ENCODE peak calls at places on chromosomes 12 and 14, in five cellular contexts. One of them, this sample, is unnamed.

GRCh38 chr12:45939759-45940158 is 50.6 kb downstream of the SCAF11 start:
- DNase-seq in upper lobe of right lung: no peak
- DNase-seq in left ventricle myocardium inferior: no peak
- DNase-seq in body of pancreas: no peak
- DNase-seq in pancreas: no peak
- DNase-seq in this sample: no peak

GRCh38 chr12:6334940-6335450 is 6.9 kb downstream of the TNFRSF1A start:
- DNase-seq in upper lobe of right lung: no peak
- DNase-seq in left ventricle myocardium inferior: no peak
- DNase-seq in body of pancreas: peak; percentile 38
- DNase-seq in pancreas: peak; percentile 55
- DNase-seq in this sample: no peak

GRCh38 chr14:69263364-69263763 is 3.4 kb downstream of the GALNT16 start:
- DNase-seq in upper lobe of right lung: no peak
- DNase-seq in left ventricle myocardium inferior: peak; percentile 62
- DNase-seq in body of pancreas: peak; percentile 20
- DNase-seq in pancreas: no peak
- DNase-seq in this sample: peak; percentile 26

GRCh38 chr12:95674088-95674595 is 116.4 kb downstream of the NTN4 start:
- DNase-seq in upper lobe of right lung: no peak
- DNase-seq in left ventricle myocardium inferior: no peak
- DNase-seq in body of pancreas: no peak
- DNase-seq in pancreas: no peak
- DNase-seq in this sample: no peak

GRCh38 chr14:61593330-61593729 is 102.0 kb upstream of the HIF1A start:
- DNase-seq in upper lobe of right lung: no peak
- DNase-seq in left ventricle myocardium inferior: no peak
- DNase-seq in body of pancreas: no peak
- DNase-seq in pancreas: no peak
- DNase-seq in this sample: no peak

GRCh38 chr12:128609861-128610260 is 213.9 kb downstream of the SLC15A4 start:
- DNase-seq in upper lobe of right lung: no peak
- DNase-seq in left ventricle myocardium inferior: no peak
- DNase-seq in body of pancreas: no peak
- DNase-seq in pancreas: no peak
- DNase-seq in this sample: peak; percentile 53

GRCh38 chr14:104271394-104271793 is 133.0 kb downstream of the KIF26A start:
- DNase-seq in upper lobe of right lung: no peak
- DNase-seq in left ventricle myocardium inferior: no peak
- DNase-seq in body of pancreas: no peak
- DNase-seq in pancreas: no peak
- DNase-seq in this sample: no peak

GRCh38 chr12:99704036-99704435 is 56.5 kb downstream of the GARIN6 start:
- DNase-seq in upper lobe of right lung: no peak
- DNase-seq in left ventricle myocardium inferior: no peak
- DNase-seq in body of pancreas: no peak
- DNase-seq in pancreas: no peak
- DNase-seq in this sample: no peak

GRCh38 chr14:90581745-90582144 is 184.9 kb downstream of the CALM1 start:
- DNase-seq in upper lobe of right lung: no peak
- DNase-seq in left ventricle myocardium inferior: no peak
- DNase-seq in body of pancreas: no peak
- DNase-seq in pancreas: no peak
- DNase-seq in this sample: no peak

GRCh38 chr14:92938890-92939671 is 16.1 kb downstream of the CHGA start:
- DNase-seq in upper lobe of right lung: no peak
- DNase-seq in left ventricle myocardium inferior: no peak
- DNase-seq in body of pancreas: no peak
- DNase-seq in pancreas: no peak
- DNase-seq in this sample: no peak

DNA sequence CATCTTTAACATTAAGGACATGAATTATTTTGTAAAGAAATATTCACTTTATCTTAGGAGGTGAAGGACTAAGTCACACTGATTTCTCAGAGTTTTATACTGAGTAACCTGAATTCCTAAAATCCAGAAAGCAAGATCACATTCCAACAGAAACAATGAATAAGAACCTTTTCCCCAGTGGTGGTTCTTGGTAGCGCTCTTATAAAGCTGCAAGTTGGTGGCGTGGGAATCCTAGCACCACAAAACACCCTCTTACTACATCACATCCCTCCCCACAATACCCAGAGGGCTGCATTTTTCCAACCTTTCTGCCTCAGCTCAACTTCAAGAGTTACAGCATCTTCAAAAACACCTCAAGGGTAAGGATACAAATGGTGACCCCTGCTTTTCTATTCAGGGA is 44.0 kb upstream of the SMUG1 start:
- DNase-seq in upper lobe of right lung: no peak
- DNase-seq in left ventricle myocardium inferior: no peak
- DNase-seq in body of pancreas: no peak
- DNase-seq in pancreas: no peak
- DNase-seq in this sample: no peak
- TF ChIP-seq CTCF in upper lobe of right lung: no peak
- TF ChIP-seq CTCF in left ventricle myocardium inferior: no peak
- TF ChIP-seq CTCF in body of pancreas: no peak
- TF ChIP-seq CTCF in pancreas: no peak
- TF ChIP-seq CTCF in this sample: no peak

DNA sequence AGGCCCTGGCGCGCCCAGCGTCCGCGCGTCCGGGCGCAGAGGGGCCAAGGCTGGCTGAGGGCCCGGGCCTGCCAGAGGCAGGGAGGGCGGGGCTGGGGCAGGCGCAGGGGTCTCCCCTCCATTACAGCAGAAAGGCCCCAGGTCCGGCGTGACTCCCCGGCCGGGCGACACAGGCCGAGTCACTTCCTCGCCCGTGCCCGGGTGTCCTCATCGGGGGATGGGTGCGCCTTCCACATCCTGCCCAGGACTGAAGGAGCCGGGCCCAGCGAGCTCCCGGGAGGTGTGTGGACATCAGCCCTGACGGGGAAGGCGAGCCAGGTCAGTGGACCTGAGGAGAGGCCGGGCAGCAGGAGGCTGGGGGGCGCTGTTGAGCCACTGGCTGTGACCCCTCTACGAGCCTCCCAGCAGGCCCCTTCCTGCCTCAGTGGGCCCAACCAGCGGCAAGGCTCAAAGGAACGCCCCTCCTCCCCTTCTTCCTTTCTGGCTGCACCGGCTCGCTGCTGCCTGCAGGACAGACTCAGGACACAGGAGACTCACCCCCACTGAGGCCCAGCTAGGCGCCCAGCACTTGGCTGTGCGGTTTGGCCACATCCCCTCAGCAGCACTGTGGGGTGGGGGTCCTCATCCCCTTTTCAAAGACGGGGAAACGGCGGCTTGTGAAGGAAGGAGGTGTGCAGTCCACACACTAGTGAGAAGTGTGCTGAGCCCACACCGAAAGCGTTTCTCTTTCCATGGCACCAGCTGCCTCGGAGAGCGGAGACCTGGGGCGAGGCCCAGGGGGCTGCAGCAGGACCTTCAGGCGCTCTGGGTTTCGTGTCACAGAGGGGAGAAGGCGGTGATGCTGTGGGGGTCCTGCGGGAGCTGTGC is 606 bp downstream of the TNFAIP2 start:
- DNase-seq in upper lobe of right lung: no peak
- DNase-seq in left ventricle myocardium inferior: peak; percentile 68
- DNase-seq in body of pancreas: no peak
- DNase-seq in pancreas: no peak
- DNase-seq in this sample: no peak
- TF ChIP-seq CTCF in upper lobe of right lung: peak; percentile 49
- TF ChIP-seq CTCF in left ventricle myocardium inferior: peak; percentile 58
- TF ChIP-seq CTCF in body of pancreas: no peak
- TF ChIP-seq CTCF in pancreas: no peak
- TF ChIP-seq CTCF in this sample: no peak

DNA sequence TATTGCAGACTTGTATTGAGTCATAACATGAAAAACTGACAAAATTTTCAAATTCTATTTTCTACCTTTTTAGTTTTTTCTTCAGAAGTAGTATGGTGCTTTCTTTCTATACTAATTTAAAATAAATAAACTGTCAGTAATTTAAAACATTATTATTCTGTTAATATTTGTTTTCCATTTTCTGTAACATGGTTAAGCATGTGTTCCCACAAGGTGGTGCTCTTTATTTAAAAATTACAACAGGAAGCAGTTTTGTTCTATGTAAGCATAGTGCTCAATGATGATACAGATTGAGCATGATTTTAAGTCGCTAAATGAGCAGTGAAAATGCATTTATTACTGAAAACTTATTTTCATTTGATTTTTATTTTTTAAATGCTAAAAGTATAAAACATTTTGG is 114.6 kb downstream of the PPFIA2 start:
- DNase-seq in upper lobe of right lung: no peak
- DNase-seq in left ventricle myocardium inferior: no peak
- DNase-seq in body of pancreas: no peak
- DNase-seq in pancreas: no peak
- DNase-seq in this sample: peak; percentile 6
- TF ChIP-seq CTCF in upper lobe of right lung: peak; percentile 62
- TF ChIP-seq CTCF in left ventricle myocardium inferior: peak; percentile 65
- TF ChIP-seq CTCF in body of pancreas: peak; percentile 78
- TF ChIP-seq CTCF in pancreas: peak; percentile 39
- TF ChIP-seq CTCF in this sample: peak; percentile 55

GRCh38 chr14:29527286-29527685 is 400.4 kb downstream of the PRKD1 start:
- DNase-seq in upper lobe of right lung: no peak
- DNase-seq in left ventricle myocardium inferior: no peak
- DNase-seq in body of pancreas: no peak
- DNase-seq in pancreas: no peak
- DNase-seq in this sample: no peak

GRCh38 chr14:29528889-29529288 is 398.8 kb downstream of the PRKD1 start:
- DNase-seq in upper lobe of right lung: no peak
- DNase-seq in left ventricle myocardium inferior: no peak
- DNase-seq in body of pancreas: no peak
- DNase-seq in pancreas: no peak
- DNase-seq in this sample: no peak

GRCh38 chr14:29529418-29529817 is 398.2 kb downstream of the PRKD1 start:
- DNase-seq in upper lobe of right lung: no peak
- DNase-seq in left ventricle myocardium inferior: no peak
- DNase-seq in body of pancreas: no peak
- DNase-seq in pancreas: no peak
- DNase-seq in this sample: peak; percentile 14
- TF ChIP-seq CTCF in upper lobe of right lung: peak; percentile 49
- TF ChIP-seq CTCF in left ventricle myocardium inferior: peak; percentile 24
- TF ChIP-seq CTCF in body of pancreas: no peak
- TF ChIP-seq CTCF in pancreas: no peak
- TF ChIP-seq CTCF in this sample: peak; percentile 53

GRCh38 chr12:111271674-111272418 is 97.0 kb downstream of the PHETA1 start:
- DNase-seq in upper lobe of right lung: no peak
- DNase-seq in left ventricle myocardium inferior: no peak
- DNase-seq in body of pancreas: no peak
- DNase-seq in pancreas: no peak
- DNase-seq in this sample: no peak
- TF ChIP-seq CTCF in upper lobe of right lung: no peak
- TF ChIP-seq CTCF in left ventricle myocardium inferior: peak; percentile 33
- TF ChIP-seq CTCF in body of pancreas: no peak
- TF ChIP-seq CTCF in pancreas: no peak
- TF ChIP-seq CTCF in this sample: no peak

GRCh38 chr12:105930612-105931011 is 208.1 kb downstream of the NUAK1 start:
- DNase-seq in upper lobe of right lung: no peak
- DNase-seq in left ventricle myocardium inferior: no peak
- DNase-seq in body of pancreas: no peak
- DNase-seq in pancreas: no peak
- DNase-seq in this sample: no peak

GRCh38 chr12:105928436-105928835 is 210.3 kb downstream of the NUAK1 start:
- DNase-seq in upper lobe of right lung: no peak
- DNase-seq in left ventricle myocardium inferior: no peak
- DNase-seq in body of pancreas: peak; percentile 57
- DNase-seq in pancreas: peak; percentile 22
- DNase-seq in this sample: no peak

GRCh38 chr12:105931104-105931503 is 207.7 kb downstream of the NUAK1 start:
- DNase-seq in upper lobe of right lung: no peak
- DNase-seq in left ventricle myocardium inferior: no peak
- DNase-seq in body of pancreas: no peak
- DNase-seq in pancreas: no peak
- DNase-seq in this sample: no peak

GRCh38 chr12:105924526-105925208 is 214.1 kb downstream of the NUAK1 start:
- DNase-seq in upper lobe of right lung: no peak
- DNase-seq in left ventricle myocardium inferior: no peak
- DNase-seq in body of pancreas: no peak
- DNase-seq in pancreas: no peak
- DNase-seq in this sample: no peak

GRCh38 chr12:105927553-105927952 is 211.2 kb downstream of the NUAK1 start:
- DNase-seq in upper lobe of right lung: no peak
- DNase-seq in left ventricle myocardium inferior: no peak
- DNase-seq in body of pancreas: no peak
- DNase-seq in pancreas: no peak
- DNase-seq in this sample: no peak
- TF ChIP-seq CTCF in upper lobe of right lung: no peak
- TF ChIP-seq CTCF in left ventricle myocardium inferior: no peak
- TF ChIP-seq CTCF in body of pancreas: no peak
- TF ChIP-seq CTCF in pancreas: no peak
- TF ChIP-seq CTCF in this sample: no peak

GRCh38 chr12:56872366-56872765 is 61.8 kb downstream of the SDR9C7 start:
- DNase-seq in upper lobe of right lung: no peak
- DNase-seq in left ventricle myocardium inferior: no peak
- DNase-seq in body of pancreas: no peak
- DNase-seq in pancreas: no peak
- DNase-seq in this sample: no peak

GRCh38 chr12:56877195-56878009 is 56.8 kb downstream of the SDR9C7 start:
- DNase-seq in upper lobe of right lung: no peak
- DNase-seq in left ventricle myocardium inferior: no peak
- DNase-seq in body of pancreas: no peak
- DNase-seq in pancreas: no peak
- DNase-seq in this sample: no peak

GRCh38 chr12:56874821-56875220 is 59.4 kb downstream of the SDR9C7 start:
- DNase-seq in upper lobe of right lung: no peak
- DNase-seq in left ventricle myocardium inferior: no peak
- DNase-seq in body of pancreas: no peak
- DNase-seq in pancreas: no peak
- DNase-seq in this sample: no peak

GRCh38 chr12:56878010-56878339 is 56.2 kb downstream of the SDR9C7 start:
- DNase-seq in upper lobe of right lung: no peak
- DNase-seq in left ventricle myocardium inferior: no peak
- DNase-seq in body of pancreas: no peak
- DNase-seq in pancreas: no peak
- DNase-seq in this sample: no peak

DNA sequence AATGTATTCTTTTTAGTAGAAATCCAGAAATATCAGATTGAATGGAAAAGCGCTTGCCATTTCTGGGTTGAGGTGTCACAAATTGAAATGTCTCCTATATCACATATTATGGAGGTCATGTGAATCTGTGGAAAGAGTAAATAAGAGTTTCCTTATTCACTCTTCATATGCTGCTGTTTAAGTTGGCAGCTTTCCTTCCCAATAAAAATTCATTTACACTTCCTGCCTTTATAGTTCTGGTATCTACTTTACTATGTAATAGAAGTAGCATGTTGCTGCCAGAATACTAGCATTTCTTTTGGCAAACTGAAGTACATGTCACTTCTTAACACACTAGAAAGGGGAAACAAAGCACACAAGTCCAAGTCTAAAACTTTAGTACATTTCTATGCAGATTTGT is 60.8 kb downstream of the SDR9C7 start:
- DNase-seq in upper lobe of right lung: no peak
- DNase-seq in left ventricle myocardium inferior: no peak
- DNase-seq in body of pancreas: no peak
- DNase-seq in pancreas: no peak
- DNase-seq in this sample: no peak
- TF ChIP-seq CTCF in upper lobe of right lung: no peak
- TF ChIP-seq CTCF in left ventricle myocardium inferior: no peak
- TF ChIP-seq CTCF in body of pancreas: no peak
- TF ChIP-seq CTCF in pancreas: no peak
- TF ChIP-seq CTCF in this sample: no peak

GRCh38 chr14:76773188-76773885 is 12.1 kb downstream of the VASH1 start:
- DNase-seq in upper lobe of right lung: peak; percentile 81
- DNase-seq in left ventricle myocardium inferior: peak; percentile 66
- DNase-seq in body of pancreas: peak; percentile 41
- DNase-seq in pancreas: peak; percentile 56
- DNase-seq in this sample: no peak
- TF ChIP-seq CTCF in upper lobe of right lung: no peak
- TF ChIP-seq CTCF in left ventricle myocardium inferior: no peak
- TF ChIP-seq CTCF in body of pancreas: no peak
- TF ChIP-seq CTCF in pancreas: no peak
- TF ChIP-seq CTCF in this sample: no peak